ENCODE peak calls at places on chromosomes 4 and X, in five cellular contexts. J, T, F, C and E are unnamed samples. For H3K4me1, the result is how much of the 10 kb centered on the place peaks cover.

GRCh38 chr4:14928035-14928434 is 74.2 kb upstream of the CPEB2 start:
- DNase-seq in C (no peak), T (no peak), J (no peak), F (peak), E (no peak)

GRCh38 chrX:40552768-40553167 is 28.0 kb upstream of the ATP6AP2 start:
- DNase-seq in J (no peak), T (no peak), F (peak), C (no peak), E (no peak)

GRCh38 chr4:3037957-3038451 is 36.3 kb downstream of the HTT-AS start:
- DNase-seq in J (no peak), T (peak), F (no peak), C (peak), E (peak)

GRCh38 chrX:105564536-105564935 is 257.8 kb upstream of the NRK start:
- DNase-seq in J (no peak), T (no peak), C (no peak), F (no peak), E (no peak)

GRCh38 chrX:101450951-101451350 is 34.3 kb upstream of the ARMCX4 start:
- DNase-seq in J (no peak), F (no peak), C (no peak), T (no peak), E (no peak)

GRCh38 chr4:70868778-70869177 is 29.1 kb upstream of the GRSF1 start:
- DNase-seq in F (peak), T (no peak), C (no peak), J (no peak), E (no peak)

GRCh38 chrX:52933213-52933612 is 25.1 kb downstream of the FAM156A start:
- DNase-seq in C (no peak), J (no peak), T (no peak), F (no peak), E (no peak)

GRCh38 chr4:125316781-125317525 is 2.2 kb downstream of the FAT4 start:
- DNase-seq in J (peak), T (no peak), C (peak), F (peak), E (peak)

GRCh38 chr4:46993075-46994006 is at the start of gene GABRA4:
- DNase-seq in F (peak), J (no peak), T (no peak), C (no peak), E (no peak)

GRCh38 chr4:59238212-59238611 is 1961.9 kb upstream of the ADGRL3 start:
- DNase-seq in F (no peak), C (no peak), T (no peak), J (no peak), E (no peak)

GRCh38 chr4:10305816-10306215 is 151.4 kb downstream of the ZNF518B start:
- DNase-seq in T (no peak), C (no peak), J (no peak), F (no peak), E (no peak)

GRCh38 chr4:153018031-153018430 is 81.9 kb downstream of the FHDC1 start:
- DNase-seq in T (no peak), J (no peak), C (no peak), F (no peak), E (no peak)

GRCh38 chrX:54024350-54024749 is 19.9 kb downstream of the PHF8 start:
- DNase-seq in T (no peak), J (no peak), F (no peak), C (no peak), E (no peak)

GRCh38 chrX:6226053-6226645 is 2.5 kb downstream of the NLGN4X start:
- DNase-seq in T (no peak), F (peak), C (peak), J (no peak), E (no peak)

GRCh38 chrX:252421-253291 is 28.5 kb upstream of the PLCXD1 start:
- DNase-seq in J (peak), F (no peak), T (no peak), C (no peak), E (no peak)

GRCh38 chr4:113435893-113436292 is 325.6 kb downstream of the CAMK2D start:
- DNase-seq in C (no peak), J (peak), T (peak), F (no peak), E (no peak)

GRCh38 chr4:146073517-146073916 is 102.0 kb upstream of the LSM6 start:
- DNase-seq in F (no peak), C (no peak), T (no peak), J (no peak), E (no peak)

GRCh38 chr4:123353656-123354055 is 42.9 kb upstream of the SPRY1 start:
- DNase-seq in C (no peak), T (no peak), J (no peak), F (no peak), E (no peak)

GRCh38 chr4:148058160-148058859 is 326.4 kb downstream of the ARHGAP10 start:
- DNase-seq in C (no peak), T (no peak), J (no peak), F (no peak), E (no peak)

GRCh38 chr4:99808260-99808857 is 8.3 kb upstream of the DAPP1 start:
- DNase-seq in C (peak), T (peak), F (peak), J (no peak), E (peak)

GRCh38 chrX:2767631-2768455 is 16.0 kb downstream of the XG start:
- DNase-seq in C (peak), T (peak), F (peak), J (peak), E (peak)

GRCh38 chrX:136146614-136147319 is 566 bp upstream of the FHL1 start:
- DNase-seq in C (peak), F (peak), J (no peak), T (no peak), E (no peak)

GRCh38 chr4:101792056-101792575 is 1.6 kb downstream of the BANK1 start:
- DNase-seq in C (no peak), T (no peak), F (no peak), J (no peak), E (no peak)

GRCh38 chr4:89136525-89136924 is 25.2 kb downstream of the TIGD2 start:
- DNase-seq in F (no peak), T (no peak), J (no peak), C (no peak), E (no peak)

GRCh38 chr4:3106339-3107186 is 32.1 kb downstream of the HTT start:
- DNase-seq in J (peak), T (peak), F (peak), C (peak), E (peak)

GRCh38 chr4:92305878-92306520 is 2.2 kb downstream of the GRID2 start:
- DNase-seq in F (peak), C (no peak), T (no peak), J (no peak), E (no peak)

GRCh38 chrX:39927380-39927779 is 170.4 kb downstream of the BCOR start:
- DNase-seq in T (no peak), C (no peak), J (no peak), F (no peak), E (no peak)

GRCh38 chr4:6475492-6476020 is 3.1 kb upstream of the PPP2R2C start:
- DNase-seq in F (no peak), C (no peak), J (peak), T (no peak), E (no peak)

GRCh38 chr4:109434007-109434792 is 585 bp downstream of the SEC24B start:
- DNase-seq in F (peak), T (peak), J (peak), C (peak), E (no peak)

GRCh38 chr4:109435635-109436034 is 2.0 kb downstream of the SEC24B start:
- DNase-seq in F (no peak), C (no peak), J (no peak), T (no peak), E (no peak)

GRCh38 chr4:109433281-109434006 is at the start of gene SEC24B:
- DNase-seq in T (peak), F (peak), J (peak), C (peak), E (peak)

GRCh38 chr4:109436504-109436903 is 2.9 kb downstream of the SEC24B start:
- DNase-seq in T (no peak), J (no peak), C (no peak), F (no peak), E (no peak)

DNA sequence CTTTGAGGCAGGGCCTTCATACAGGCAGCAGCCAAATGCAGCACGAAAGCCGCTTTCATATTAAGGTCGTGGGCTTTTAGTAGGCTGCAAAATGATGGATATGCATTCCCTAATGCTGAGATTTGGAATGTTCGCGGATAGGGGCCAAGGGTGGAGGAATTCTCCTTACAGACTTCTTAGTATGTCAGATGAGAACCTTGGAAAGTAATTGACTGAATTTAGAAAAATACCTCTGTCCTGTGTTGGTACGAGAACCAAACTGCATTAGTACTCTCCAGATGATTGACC is 1.1 kb downstream of the SEC24B start:
- DNase-seq in C (no peak), J (no peak), F (no peak), T (no peak), E (no peak)
- H3K4me1 ChIP-seq in C (half or more), J (half or more), F (under half), T (under half), E (half or more)

GRCh38 chr4:85696661-85697060 is 221.7 kb downstream of the ARHGAP24 start:
- DNase-seq in T (no peak), C (no peak), F (no peak), J (no peak), E (no peak)

GRCh38 chr4:85697864-85698263 is 222.9 kb downstream of the ARHGAP24 start:
- DNase-seq in J (no peak), F (no peak), C (no peak), T (no peak), E (no peak)

GRCh38 chr4:85703098-85703497 is 228.1 kb downstream of the ARHGAP24 start:
- DNase-seq in T (no peak), J (no peak), F (no peak), C (no peak), E (no peak)

GRCh38 chr4:85701881-85702321 is 227.0 kb downstream of the ARHGAP24 start:
- DNase-seq in T (no peak), F (no peak), C (no peak), J (no peak), E (no peak)

DNA sequence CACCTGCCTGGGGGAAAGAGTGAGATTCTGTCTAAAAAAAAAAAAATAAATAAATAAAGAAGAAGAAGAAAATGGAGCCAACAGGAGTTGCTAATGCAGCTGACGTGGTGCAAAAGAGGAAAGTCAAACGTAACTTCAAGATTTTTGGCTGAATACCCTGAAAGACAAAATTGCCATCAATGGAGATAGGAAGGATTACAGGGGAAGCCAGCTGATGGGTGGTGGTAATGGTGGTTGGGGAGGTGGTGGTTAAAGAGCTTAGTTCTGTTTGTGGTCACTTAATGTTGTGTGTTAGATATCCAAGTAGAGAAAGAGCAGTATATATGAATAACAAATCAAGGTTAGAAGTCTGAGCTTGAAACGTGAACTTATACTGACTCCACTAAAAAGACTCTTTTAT is 225.4 kb downstream of the ARHGAP24 start:
- DNase-seq in C (no peak), J (no peak), F (no peak), T (no peak), E (no peak)
- H3K4me1 ChIP-seq in C (under half), J (under half), F (under half), T (under half), E (under half)

GRCh38 chr4:181323061-181323460 is 920.1 kb upstream of the TENM3 start:
- DNase-seq in T (no peak), C (no peak), J (no peak), F (no peak), E (no peak)
- H3K4me1 ChIP-seq in T (under half), C (under half), J (under half), F (under half), E (under half)

GRCh38 chrX:110050386-110050785 is 47.5 kb downstream of the TMEM164 start:
- DNase-seq in F (peak), T (no peak), J (no peak), C (no peak), E (no peak)

GRCh38 chrX:110050885-110051284 is 48.0 kb downstream of the TMEM164 start:
- DNase-seq in J (no peak), C (no peak), T (no peak), F (no peak), E (no peak)

GRCh38 chrX:110049096-110049495 is 46.2 kb downstream of the TMEM164 start:
- DNase-seq in J (no peak), T (no peak), F (no peak), C (no peak), E (no peak)

GRCh38 chrX:110053453-110053852 is 50.5 kb downstream of the TMEM164 start:
- DNase-seq in F (no peak), J (no peak), C (no peak), T (no peak), E (peak)

GRCh38 chrX:110051559-110051958 is 48.6 kb downstream of the TMEM164 start:
- DNase-seq in F (peak), J (no peak), T (peak), C (no peak), E (no peak)
- H3K4me1 ChIP-seq in F (under half), J (under half), T (under half), C (under half), E (under half)